ENCODE peak calls at places on chromosomes 4 and X, in five cellular contexts. K is GM23248, G is SK-N-SH, Z is GM23338, V is PC-9. C is an unnamed sample. For H3K9me2, the result is how much of the 10 kb centered on the place peaks cover.

GRCh38 chr4:148216866-148217814 is 225.1 kb downstream of the NR3C2 start:
- DNase-seq in K (no peak), G (no peak), Z (no peak), V (no peak), C (no peak)

GRCh38 chr4:150206981-150207380 is 128.7 kb downstream of the DCLK2 start:
- DNase-seq in K (no peak), G (peak), Z (no peak), V (no peak), C (no peak)

GRCh38 chr4:113141901-113142346 is 92.5 kb downstream of the ANK2 start:
- DNase-seq in K (peak), G (no peak), Z (no peak), V (peak), C (no peak)

GRCh38 chr4:174170091-174170490 is 113.4 kb downstream of the FBXO8 start:
- DNase-seq in K (no peak), G (no peak), Z (no peak), V (no peak), C (no peak)

GRCh38 chr4:112213850-112214249 is 17.7 kb upstream of the AP1AR start:
- DNase-seq in K (peak), G (no peak), Z (no peak), V (no peak), C (no peak)

GRCh38 chrX:46444011-46444410 is 101.2 kb downstream of the ZNF674 start:
- DNase-seq in K (peak), G (no peak), Z (no peak), V (peak), C (no peak)

GRCh38 chrX:121455890-121456289 is 408.5 kb downstream of the GLUD2 start:
- DNase-seq in K (no peak), G (no peak), Z (no peak), V (no peak), C (no peak)

GRCh38 chr4:168717852-168718251 is 221.0 kb downstream of the PALLD start:
- DNase-seq in K (no peak), G (no peak), Z (no peak), V (no peak), C (no peak)

GRCh38 chr4:105389167-105389566 is 84.7 kb downstream of the PPA2 start:
- DNase-seq in K (peak), G (no peak), Z (no peak), V (no peak), C (no peak)

GRCh38 chr4:182828678-182829025 is 88.5 kb downstream of the DCTD start:
- DNase-seq in K (no peak), G (no peak), Z (peak), V (no peak), C (no peak)

GRCh38 chr4:94665500-94666398 is 92.0 kb upstream of the BMPR1B start:
- DNase-seq in K (no peak), G (no peak), Z (no peak), V (no peak), C (no peak)

GRCh38 chr4:152996101-152996500 is 60.0 kb downstream of the FHDC1 start:
- DNase-seq in K (no peak), G (no peak), Z (no peak), V (peak), C (no peak)

GRCh38 chrX:23344208-23344903 is 9.7 kb downstream of the PTCHD1 start:
- DNase-seq in K (no peak), G (no peak), Z (peak), V (no peak), C (no peak)

GRCh38 chrX:119105826-119106225 is 21.8 kb downstream of the KIAA1210 start:
- DNase-seq in K (peak), G (no peak), Z (no peak), V (no peak), C (no peak)

GRCh38 chr4:139834210-139834609 is 168.6 kb downstream of the MGST2 start:
- DNase-seq in K (no peak), G (no peak), Z (peak), V (no peak), C (no peak)

GRCh38 chr4:8694651-8695151 is 102.1 kb downstream of the CPZ start:
- DNase-seq in K (no peak), G (peak), Z (no peak), V (no peak), C (no peak)

GRCh38 chrX:100995469-100995868 is 26.0 kb downstream of the ARL13A start:
- DNase-seq in K (peak), G (no peak), Z (no peak), V (peak), C (no peak)

GRCh38 chr4:112968456-112969159 is 80.8 kb upstream of the ANK2 start:
- DNase-seq in K (peak), G (no peak), Z (no peak), V (no peak), C (no peak)

GRCh38 chr4:146477054-146477453 is 44.7 kb downstream of the SLC10A7 start:
- DNase-seq in K (peak), G (no peak), Z (no peak), V (no peak), C (no peak)

GRCh38 chr4:145939241-145939640 is 618 bp upstream of the ZNF827 start:
- DNase-seq in K (peak), G (no peak), Z (no peak), V (no peak), C (peak)

GRCh38 chr4:169914871-169915270 is 111.3 kb downstream of the MFAP3L start:
- DNase-seq in K (no peak), G (no peak), Z (no peak), V (no peak), C (no peak)

GRCh38 chrX:132501606-132502005 is 12.8 kb upstream of the MBNL3 start:
- DNase-seq in K (no peak), G (no peak), Z (no peak), V (no peak), C (no peak)

GRCh38 chrX:37746268-37746931 is 33.5 kb upstream of the CYBB start:
- DNase-seq in K (no peak), G (no peak), Z (no peak), V (no peak), C (no peak)

GRCh38 chrX:38699603-38700110 is 101.6 kb upstream of the MID1IP1 start:
- DNase-seq in K (no peak), G (no peak), Z (no peak), V (no peak), C (no peak)

GRCh38 chr4:98094118-98094517 is 49.2 kb downstream of the STPG2 start:
- DNase-seq in K (no peak), G (no peak), Z (no peak), V (no peak), C (no peak)

GRCh38 chrX:136692271-136692670 is 44.3 kb downstream of the CD40LG start:
- DNase-seq in K (peak), G (no peak), Z (no peak), V (no peak), C (no peak)

GRCh38 chr4:4781936-4782754 is 77.3 kb upstream of the MSX1 start:
- DNase-seq in K (peak), G (peak), Z (no peak), V (no peak), C (no peak)

GRCh38 chr4:133129237-133129636 is 19.9 kb upstream of the PCDH10 start:
- DNase-seq in K (no peak), G (no peak), Z (no peak), V (no peak), C (no peak)

GRCh38 chrX:11687157-11687556 is 21.4 kb upstream of the ARHGAP6 start:
- DNase-seq in K (no peak), G (peak), Z (no peak), V (no peak), C (no peak)

GRCh38 chr4:10205223-10205622 is 88.6 kb upstream of the WDR1 start:
- DNase-seq in K (peak), G (no peak), Z (no peak), V (no peak), C (no peak)

GRCh38 chrX:132216806-132217202 is 2.4 kb downstream of the RAP2C start:
- DNase-seq in K (peak), G (no peak), Z (no peak), V (peak), C (peak)

GRCh38 chrX:2901367-2902036 is 27.6 kb downstream of the ARSD start:
- DNase-seq in K (no peak), G (no peak), Z (no peak), V (no peak), C (no peak)

GRCh38 chrX:140172401-140172800 is 207.1 kb upstream of the CXorf66 start:
- DNase-seq in K (no peak), G (no peak), Z (no peak), V (no peak), C (no peak)

GRCh38 chrX:1147641-1148515 is 64.6 kb downstream of the CRLF2 start:
- DNase-seq in K (no peak), G (no peak), Z (peak), V (no peak), C (no peak)
- H3K9me2 ChIP-seq in K (under half), G (under half), Z (under half), V (under half), C (under half)

DNA sequence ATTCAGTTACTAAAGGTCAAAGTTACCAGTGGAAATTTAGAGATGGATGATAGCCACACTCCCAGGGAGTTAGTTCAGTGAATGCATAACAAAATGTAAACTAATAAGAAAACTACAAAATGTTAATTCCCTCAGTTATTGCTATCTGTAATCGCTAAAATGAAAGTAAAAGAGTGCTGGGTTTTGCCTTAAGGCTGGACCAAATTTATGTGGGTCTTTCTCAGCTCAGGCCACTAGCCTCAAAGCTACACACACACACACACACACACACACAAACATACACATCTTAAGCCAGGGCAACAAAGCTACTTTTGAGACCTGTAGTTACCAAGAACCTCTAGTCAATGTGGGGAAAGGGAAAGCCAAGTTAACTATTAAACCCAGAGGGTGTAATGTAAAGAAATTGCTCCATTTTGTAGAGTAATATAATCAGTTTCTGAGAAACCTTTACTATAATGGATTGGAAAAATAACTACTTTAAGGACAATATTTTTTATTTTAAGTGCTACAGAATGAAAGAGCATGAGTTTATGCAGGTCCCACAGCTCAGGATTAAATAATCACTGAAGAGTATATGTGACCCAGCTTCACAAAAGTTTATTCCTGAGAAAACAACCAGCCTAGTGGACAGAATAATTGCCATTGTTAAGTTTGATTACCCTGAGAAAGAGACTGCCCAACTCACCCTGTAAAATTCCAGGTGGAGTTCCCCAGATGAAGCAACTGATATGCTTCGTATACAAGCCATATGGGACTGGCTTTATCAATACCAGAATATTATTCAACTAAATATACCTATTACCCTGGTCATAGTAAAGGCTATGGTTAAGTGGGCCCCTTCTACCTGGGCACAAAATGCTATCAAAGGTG is 8.9 kb upstream of the UGT2A3 start:
- DNase-seq in K (no peak), G (no peak), Z (no peak), V (no peak), C (no peak)
- H2AFZ ChIP-seq in K (no peak), G (no peak), Z (no peak), V (no peak), C (no peak)

DNA sequence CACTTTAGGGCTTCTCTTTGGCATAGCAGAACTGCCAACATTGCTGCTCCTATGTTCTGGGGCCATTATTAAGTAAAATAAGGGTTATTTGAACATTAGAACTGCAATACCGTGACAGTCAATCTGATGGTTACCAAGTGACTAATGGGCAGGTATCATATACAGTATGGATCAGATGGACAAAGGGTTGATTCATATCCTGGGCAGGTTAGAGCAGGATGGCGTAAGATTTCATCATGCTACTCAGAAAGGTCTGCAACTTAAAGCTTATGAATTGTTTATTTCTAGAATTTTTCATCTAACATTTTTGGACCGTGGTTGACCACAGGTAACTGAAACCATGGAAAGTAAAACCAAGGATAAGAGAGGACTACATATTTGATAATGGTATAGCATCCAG is 40.9 kb downstream of the BRCC3 start:
- DNase-seq in K (no peak), G (no peak), Z (no peak), V (no peak), C (no peak)
- H3K9me2 ChIP-seq in K (under half), G (under half), Z (under half), V (under half), C (under half)

GRCh38 chrX:109841257-109841656 is 108.2 kb upstream of the ACSL4 start:
- DNase-seq in K (no peak), G (no peak), Z (no peak), V (no peak), C (no peak)

GRCh38 chrX:109841869-109842579 is 109.0 kb upstream of the ACSL4 start:
- DNase-seq in K (peak), G (no peak), Z (no peak), V (no peak), C (no peak)

GRCh38 chrX:109842611-109843010 is 109.6 kb upstream of the ACSL4 start:
- DNase-seq in K (no peak), G (no peak), Z (no peak), V (no peak), C (no peak)

GRCh38 chrX:109840585-109840984 is 107.5 kb upstream of the ACSL4 start:
- DNase-seq in K (peak), G (no peak), Z (no peak), V (peak), C (no peak)

GRCh38 chrX:109839694-109840358 is 106.8 kb upstream of the ACSL4 start:
- DNase-seq in K (peak), G (no peak), Z (peak), V (no peak), C (no peak)
- H2AFZ ChIP-seq in K (peak), G (peak), Z (peak), V (no peak), C (no peak)

GRCh38 chrX:148271263-148271662 is 229.2 kb upstream of the AFF2 start:
- DNase-seq in K (no peak), G (no peak), Z (no peak), V (no peak), C (peak)

GRCh38 chrX:148268646-148269045 is 231.8 kb upstream of the AFF2 start:
- DNase-seq in K (no peak), G (no peak), Z (no peak), V (no peak), C (no peak)

GRCh38 chrX:148269513-148269912 is 230.9 kb upstream of the AFF2 start:
- DNase-seq in K (no peak), G (no peak), Z (no peak), V (no peak), C (no peak)

GRCh38 chrX:148265829-148266228 is 234.6 kb upstream of the AFF2 start:
- DNase-seq in K (no peak), G (no peak), Z (no peak), V (no peak), C (no peak)

GRCh38 chrX:148270499-148270898 is 229.9 kb upstream of the AFF2 start:
- DNase-seq in K (no peak), G (no peak), Z (no peak), V (no peak), C (no peak)
- H3K9me2 ChIP-seq in K (under half), G (under half), Z (under half), V (under half), C (under half)

GRCh38 chrX:103741879-103742278 is 31.2 kb downstream of the TMEM31 start:
- DNase-seq in K (peak), G (no peak), Z (no peak), V (no peak), C (no peak)
- H2AFZ ChIP-seq in K (no peak), G (no peak), Z (no peak), V (no peak), C (no peak)

GRCh38 chr4:129345680-129346079 is 249.7 kb downstream of the C4orf33 start:
- DNase-seq in K (no peak), G (no peak), Z (no peak), V (no peak), C (no peak)
- H3K9me2 ChIP-seq in K (under half), G (under half), Z (under half), V (under half), C (under half)

GRCh38 chr4:142559986-142560385 is 286.1 kb downstream of the INPP4B start:
- DNase-seq in K (no peak), G (no peak), Z (no peak), V (no peak), C (no peak)
- H2AFZ ChIP-seq in K (no peak), G (no peak), Z (peak), V (no peak), C (no peak)

GRCh38 chrX:18561020-18561419 is 110.9 kb downstream of the RS1 start:
- DNase-seq in K (no peak), G (no peak), Z (no peak), V (no peak), C (no peak)
- H3K9me2 ChIP-seq in K (under half), G (under half), Z (under half), V (under half), C (under half)